ENCODE peak calls at places on chromosomes 7 and 10, in five cellular contexts. One of them, this sample, is unnamed.

GRCh38 chr7:69586315-69586714 is 12.0 kb upstream of the AUTS2 start:
- DNase-seq in psoas muscle: no peak
- DNase-seq in IMR-90: no peak
- DNase-seq in kidney: no peak
- DNase-seq in right atrium auricular region: no peak
- DNase-seq in this sample: no peak

GRCh38 chr7:24907311-24907886 is 72.6 kb downstream of the OSBPL3 start:
- DNase-seq in psoas muscle: no peak
- DNase-seq in IMR-90: peak; percentile 76
- DNase-seq in kidney: no peak
- DNase-seq in right atrium auricular region: no peak
- DNase-seq in this sample: no peak

GRCh38 chr7:44309271-44310091 is 15.9 kb downstream of the CAMK2B start:
- DNase-seq in psoas muscle: peak; percentile 79
- DNase-seq in IMR-90: peak; percentile 32
- DNase-seq in kidney: peak; percentile 87
- DNase-seq in right atrium auricular region: peak; percentile 65
- DNase-seq in this sample: peak; percentile 85

GRCh38 chr10:12684784-12685183 is 316.7 kb downstream of the CCDC3 start:
- DNase-seq in psoas muscle: no peak
- DNase-seq in IMR-90: no peak
- DNase-seq in kidney: no peak
- DNase-seq in right atrium auricular region: no peak
- DNase-seq in this sample: no peak

GRCh38 chr10:70993051-70993450 is 104.7 kb upstream of the PCBD1 start:
- DNase-seq in psoas muscle: no peak
- DNase-seq in IMR-90: no peak
- DNase-seq in kidney: no peak
- DNase-seq in right atrium auricular region: no peak
- DNase-seq in this sample: no peak

GRCh38 chr10:116610443-116611152 is 10.2 kb upstream of the PNLIPRP2 start:
- DNase-seq in psoas muscle: no peak
- DNase-seq in IMR-90: no peak
- DNase-seq in kidney: no peak
- DNase-seq in right atrium auricular region: no peak
- DNase-seq in this sample: no peak

GRCh38 chr7:146956323-146956722 is 839.7 kb downstream of the CNTNAP2 start:
- DNase-seq in psoas muscle: no peak
- DNase-seq in IMR-90: no peak
- DNase-seq in kidney: no peak
- DNase-seq in right atrium auricular region: no peak
- DNase-seq in this sample: no peak

GRCh38 chr10:6694447-6695155 is 114.5 kb upstream of the PRKCQ start:
- DNase-seq in psoas muscle: no peak
- DNase-seq in IMR-90: no peak
- DNase-seq in kidney: no peak
- DNase-seq in right atrium auricular region: no peak
- DNase-seq in this sample: no peak

GRCh38 chr10:683448-684071 is 5.9 kb downstream of the DIP2C start:
- DNase-seq in psoas muscle: peak; percentile 47
- DNase-seq in IMR-90: peak; percentile 99
- DNase-seq in kidney: peak; percentile 60
- DNase-seq in right atrium auricular region: no peak
- DNase-seq in this sample: no peak

GRCh38 chr7:51126813-51127617 is 189.6 kb downstream of the COBL start:
- DNase-seq in psoas muscle: no peak
- DNase-seq in IMR-90: no peak
- DNase-seq in kidney: no peak
- DNase-seq in right atrium auricular region: peak; percentile 40
- DNase-seq in this sample: peak; percentile 62

GRCh38 chr7:130256716-130257115 is 9.9 kb upstream of the CPA2 start:
- DNase-seq in psoas muscle: no peak
- DNase-seq in IMR-90: no peak
- DNase-seq in kidney: no peak
- DNase-seq in right atrium auricular region: no peak
- DNase-seq in this sample: no peak

GRCh38 chr10:1598393-1599153 is 138.8 kb downstream of the ADARB2 start:
- DNase-seq in psoas muscle: no peak
- DNase-seq in IMR-90: no peak
- DNase-seq in kidney: peak; percentile 42
- DNase-seq in right atrium auricular region: no peak
- DNase-seq in this sample: peak; percentile 76

GRCh38 chr10:88915781-88916180 is 35.7 kb downstream of the STAMBPL1 start:
- DNase-seq in psoas muscle: no peak
- DNase-seq in IMR-90: no peak
- DNase-seq in kidney: no peak
- DNase-seq in right atrium auricular region: no peak
- DNase-seq in this sample: no peak

GRCh38 chr10:119667562-119668328 is 16.6 kb downstream of the BAG3 start:
- DNase-seq in psoas muscle: peak; percentile 90
- DNase-seq in IMR-90: peak; percentile 98
- DNase-seq in kidney: peak; percentile 89
- DNase-seq in right atrium auricular region: peak; percentile 89
- DNase-seq in this sample: peak; percentile 92

GRCh38 chr10:21100190-21100589 is 203.1 kb upstream of the NEBL start:
- DNase-seq in psoas muscle: no peak
- DNase-seq in IMR-90: no peak
- DNase-seq in kidney: no peak
- DNase-seq in right atrium auricular region: no peak
- DNase-seq in this sample: no peak

GRCh38 chr10:35000936-35001335 is 89.2 kb downstream of the CUL2 start:
- DNase-seq in psoas muscle: no peak
- DNase-seq in IMR-90: peak; percentile 35
- DNase-seq in kidney: no peak
- DNase-seq in right atrium auricular region: no peak
- DNase-seq in this sample: no peak

GRCh38 chr7:66099551-66100407 is 14.9 kb upstream of the CRCP start:
- DNase-seq in psoas muscle: peak; percentile 55
- DNase-seq in IMR-90: peak; percentile 89
- DNase-seq in kidney: peak; percentile 90
- DNase-seq in right atrium auricular region: peak; percentile 76
- DNase-seq in this sample: no peak

GRCh38 chr7:121076350-121077164 is 88.0 kb downstream of the CPED1 start:
- DNase-seq in psoas muscle: no peak
- DNase-seq in IMR-90: peak; percentile 93
- DNase-seq in kidney: no peak
- DNase-seq in right atrium auricular region: no peak
- DNase-seq in this sample: no peak

GRCh38 chr10:69572159-69573055 is 815 bp downstream of the NEUROG3 start:
- DNase-seq in psoas muscle: no peak
- DNase-seq in IMR-90: peak; percentile 2
- DNase-seq in kidney: no peak
- DNase-seq in right atrium auricular region: no peak
- DNase-seq in this sample: no peak

GRCh38 chr10:2665772-2666171 is 401.6 kb upstream of the PFKP start:
- DNase-seq in psoas muscle: no peak
- DNase-seq in IMR-90: no peak
- DNase-seq in kidney: no peak
- DNase-seq in right atrium auricular region: no peak
- DNase-seq in this sample: no peak

GRCh38 chr10:11113156-11113555 is 95.5 kb downstream of the CELF2 start:
- DNase-seq in psoas muscle: no peak
- DNase-seq in IMR-90: no peak
- DNase-seq in kidney: no peak
- DNase-seq in right atrium auricular region: no peak
- DNase-seq in this sample: no peak

GRCh38 chr10:13608246-13608853 is 21.6 kb downstream of the PRPF18 start:
- DNase-seq in psoas muscle: peak; percentile 50
- DNase-seq in IMR-90: no peak
- DNase-seq in kidney: no peak
- DNase-seq in right atrium auricular region: no peak
- DNase-seq in this sample: no peak

GRCh38 chr10:91424016-91424415 is 13.9 kb downstream of the HECTD2 start:
- DNase-seq in psoas muscle: no peak
- DNase-seq in IMR-90: peak; percentile 49
- DNase-seq in kidney: no peak
- DNase-seq in right atrium auricular region: no peak
- DNase-seq in this sample: no peak

GRCh38 chr10:74012480-74012879 is 14.6 kb downstream of the VCL start:
- DNase-seq in psoas muscle: no peak
- DNase-seq in IMR-90: no peak
- DNase-seq in kidney: no peak
- DNase-seq in right atrium auricular region: no peak
- DNase-seq in this sample: no peak

GRCh38 chr7:143892527-143893300 is 9.3 kb downstream of the TCAF1 start:
- DNase-seq in psoas muscle: no peak
- DNase-seq in IMR-90: peak; percentile 18
- DNase-seq in kidney: no peak
- DNase-seq in right atrium auricular region: no peak
- DNase-seq in this sample: no peak

GRCh38 chr10:109993551-109993950 is 14.2 kb upstream of the ADD3 start:
- DNase-seq in psoas muscle: no peak
- DNase-seq in IMR-90: peak; percentile 69
- DNase-seq in kidney: no peak
- DNase-seq in right atrium auricular region: no peak
- DNase-seq in this sample: no peak

GRCh38 chr10:110005716-110006115 is 2.1 kb upstream of the ADD3 start:
- DNase-seq in psoas muscle: peak; percentile 18
- DNase-seq in IMR-90: peak; percentile 88
- DNase-seq in kidney: peak; percentile 63
- DNase-seq in right atrium auricular region: no peak
- DNase-seq in this sample: no peak

GRCh38 chr7:105136221-105136620 is 122.2 kb downstream of the KMT2E start:
- DNase-seq in psoas muscle: no peak
- DNase-seq in IMR-90: no peak
- DNase-seq in kidney: no peak
- DNase-seq in right atrium auricular region: no peak
- DNase-seq in this sample: no peak

GRCh38 chr7:105137898-105138297 is 123.9 kb downstream of the KMT2E start:
- DNase-seq in psoas muscle: no peak
- DNase-seq in IMR-90: no peak
- DNase-seq in kidney: no peak
- DNase-seq in right atrium auricular region: no peak
- DNase-seq in this sample: no peak

GRCh38 chr7:105139381-105139780 is 125.4 kb downstream of the KMT2E start:
- DNase-seq in psoas muscle: no peak
- DNase-seq in IMR-90: no peak
- DNase-seq in kidney: no peak
- DNase-seq in right atrium auricular region: no peak
- DNase-seq in this sample: no peak

DNA sequence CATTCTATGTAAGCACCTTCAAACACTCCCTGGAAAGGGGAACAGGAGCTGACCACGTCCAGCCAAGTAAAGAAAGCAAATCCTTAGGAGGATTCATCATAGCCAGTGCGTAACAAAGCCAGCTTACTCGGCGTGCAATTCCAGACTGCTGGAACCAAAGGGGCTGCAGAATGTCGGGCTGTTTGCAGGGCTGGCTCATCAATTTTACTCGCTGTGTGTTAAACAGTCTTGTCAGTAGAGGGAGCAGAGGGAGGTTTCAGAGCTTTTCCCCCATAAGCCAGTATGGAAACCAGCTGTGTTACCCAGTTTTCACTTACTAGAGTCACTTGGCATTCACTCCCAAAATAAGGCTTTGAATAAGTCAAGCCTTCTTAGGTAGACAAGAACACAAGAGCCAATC is 127.1 kb downstream of the KMT2E start:
- DNase-seq in psoas muscle: no peak
- DNase-seq in IMR-90: peak; percentile 54
- DNase-seq in kidney: no peak
- DNase-seq in right atrium auricular region: no peak
- DNase-seq in this sample: no peak
- TF ChIP-seq CTCF in psoas muscle: no peak
- TF ChIP-seq CTCF in IMR-90: peak; percentile 44
- TF ChIP-seq CTCF in kidney: peak; percentile 28
- TF ChIP-seq CTCF in right atrium auricular region: no peak
- TF ChIP-seq CTCF in this sample: peak; percentile 59

GRCh38 chr7:142838461-142839213 is 16.2 kb upstream of the EPHB6 start:
- DNase-seq in psoas muscle: no peak
- DNase-seq in IMR-90: no peak
- DNase-seq in kidney: no peak
- DNase-seq in right atrium auricular region: no peak
- DNase-seq in this sample: no peak

GRCh38 chr7:142832452-142832851 is 22.4 kb upstream of the EPHB6 start:
- DNase-seq in psoas muscle: no peak
- DNase-seq in IMR-90: no peak
- DNase-seq in kidney: no peak
- DNase-seq in right atrium auricular region: no peak
- DNase-seq in this sample: no peak

GRCh38 chr7:142833174-142834027 is 21.5 kb upstream of the EPHB6 start:
- DNase-seq in psoas muscle: no peak
- DNase-seq in IMR-90: no peak
- DNase-seq in kidney: no peak
- DNase-seq in right atrium auricular region: no peak
- DNase-seq in this sample: no peak

DNA sequence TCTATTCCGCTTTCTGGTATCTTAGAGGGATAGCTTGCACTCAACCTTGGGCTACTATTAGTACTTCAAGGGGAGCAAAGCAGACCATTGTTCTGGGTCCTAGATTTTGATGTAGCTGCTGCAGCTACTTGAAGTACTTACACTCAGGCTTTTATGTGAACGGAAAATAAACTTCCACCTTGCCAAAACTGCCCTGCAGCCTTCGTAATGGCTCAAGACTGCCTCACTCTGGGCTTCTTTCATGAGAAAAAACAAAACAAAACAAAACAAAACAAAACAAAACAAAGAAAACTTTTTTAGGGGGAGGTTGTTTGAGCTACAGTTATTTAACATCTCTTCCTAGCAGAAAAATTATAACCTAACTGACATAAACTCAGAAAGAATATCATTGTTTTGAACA is 19.4 kb upstream of the EPHB6 start:
- DNase-seq in psoas muscle: no peak
- DNase-seq in IMR-90: no peak
- DNase-seq in kidney: no peak
- DNase-seq in right atrium auricular region: no peak
- DNase-seq in this sample: no peak
- TF ChIP-seq CTCF in psoas muscle: no peak
- TF ChIP-seq CTCF in IMR-90: no peak
- TF ChIP-seq CTCF in kidney: no peak
- TF ChIP-seq CTCF in right atrium auricular region: no peak
- TF ChIP-seq CTCF in this sample: no peak

GRCh38 chr10:76150886-76151288 is 719.5 kb downstream of the LRMDA start:
- DNase-seq in psoas muscle: no peak
- DNase-seq in IMR-90: no peak
- DNase-seq in kidney: no peak
- DNase-seq in right atrium auricular region: no peak
- DNase-seq in this sample: no peak
- TF ChIP-seq CTCF in psoas muscle: no peak
- TF ChIP-seq CTCF in IMR-90: no peak
- TF ChIP-seq CTCF in kidney: no peak
- TF ChIP-seq CTCF in right atrium auricular region: no peak
- TF ChIP-seq CTCF in this sample: no peak

GRCh38 chr10:128113026-128113425 is 13.2 kb downstream of the MKI67 start:
- DNase-seq in psoas muscle: no peak
- DNase-seq in IMR-90: no peak
- DNase-seq in kidney: no peak
- DNase-seq in right atrium auricular region: no peak
- DNase-seq in this sample: no peak

GRCh38 chr10:128121750-128122412 is 4.3 kb downstream of the MKI67 start:
- DNase-seq in psoas muscle: no peak
- DNase-seq in IMR-90: no peak
- DNase-seq in kidney: no peak
- DNase-seq in right atrium auricular region: no peak
- DNase-seq in this sample: no peak

GRCh38 chr10:128116187-128116586 is 10.0 kb downstream of the MKI67 start:
- DNase-seq in psoas muscle: no peak
- DNase-seq in IMR-90: no peak
- DNase-seq in kidney: no peak
- DNase-seq in right atrium auricular region: no peak
- DNase-seq in this sample: no peak

GRCh38 chr10:128115356-128115755 is 10.9 kb downstream of the MKI67 start:
- DNase-seq in psoas muscle: no peak
- DNase-seq in IMR-90: no peak
- DNase-seq in kidney: no peak
- DNase-seq in right atrium auricular region: no peak
- DNase-seq in this sample: peak; percentile 71

GRCh38 chr10:128116851-128117615 is 9.2 kb downstream of the MKI67 start:
- DNase-seq in psoas muscle: no peak
- DNase-seq in IMR-90: no peak
- DNase-seq in kidney: no peak
- DNase-seq in right atrium auricular region: no peak
- DNase-seq in this sample: no peak
- TF ChIP-seq CTCF in psoas muscle: no peak
- TF ChIP-seq CTCF in IMR-90: no peak
- TF ChIP-seq CTCF in kidney: no peak
- TF ChIP-seq CTCF in right atrium auricular region: no peak
- TF ChIP-seq CTCF in this sample: no peak